ENCODE peak calls at places on chromosomes 2 and 18, in eight cellular contexts. V is ovary; I is activated T-helper 9 cell treated with anti-CD3 and anti-CD28 coated beads, Interleukin-2, amount 50 U/mL, for 16 hours; H is KG1; J is GM10248; Q is AG09309; E is bronchial epithelial cell; M is retina. A is an unnamed sample.

GRCh38 chr2:66691199-66691975 is 256.5 kb downstream of the MEIS1 start:
- DNase-seq in I (no peak), M (no peak), H (no peak), Q (no peak), J (no peak), V (no peak), E (no peak), A (no peak)

GRCh38 chr2:231212329-231212845 is 14.0 kb downstream of the ARMC9 start:
- DNase-seq in H (no peak), M (no peak), I (no peak), J (no peak), V (no peak), E (no peak), Q (no peak), A (no peak)

GRCh38 chr2:169360984-169361705 is 1.2 kb downstream of the LRP2 start:
- DNase-seq in Q (no peak), E (no peak), J (no peak), V (no peak), M (peak), H (no peak), I (no peak), A (no peak)

GRCh38 chr2:170425291-170425751 is 247.4 kb downstream of the MYO3B start:
- DNase-seq in V (no peak), I (no peak), H (no peak), J (no peak), Q (peak), E (peak), M (no peak), A (peak)

GRCh38 chr18:36374262-36374661 is 76.7 kb downstream of the FHOD3 start:
- DNase-seq in E (no peak), I (no peak), J (no peak), Q (no peak), M (no peak), V (no peak), H (no peak), A (peak)

GRCh38 chr18:5434425-5434824 is 109.4 kb downstream of the EPB41L3 start:
- DNase-seq in I (no peak), J (no peak), V (no peak), M (no peak), Q (no peak), H (no peak), E (no peak), A (no peak)

GRCh38 chr2:28347193-28347592 is 45.5 kb upstream of the FOSL2 start:
- DNase-seq in I (no peak), M (no peak), H (no peak), E (no peak), V (peak), Q (no peak), J (no peak), A (no peak)

GRCh38 chr2:138071720-138072719 is 107.7 kb downstream of the HNMT start:
- DNase-seq in V (no peak), H (no peak), J (no peak), Q (no peak), M (peak), I (no peak), E (peak), A (peak)

GRCh38 chr2:69957970-69958369 is 3.5 kb downstream of the ASPRV1 start:
- DNase-seq in M (peak), Q (no peak), V (no peak), E (no peak), H (no peak), I (no peak), J (no peak), A (no peak)

GRCh38 chr2:174878537-174879147 is 114.4 kb upstream of the CHRNA1 start:
- DNase-seq in M (no peak), Q (no peak), V (peak), E (peak), J (no peak), I (no peak), H (no peak), A (peak)

A was measured in EL.